ENCODE peak calls at places on chromosome 3, in eight cellular contexts. F, N, D, I, Q, C, X and T are unnamed samples.

GRCh38 chr3:71724584-71725278 is 471 bp downstream of the EIF4E3 start:
- DNase-seq in X (peak), D (peak), Q (no peak), N (peak), F (no peak), I (no peak), C (peak), T (no peak)

GRCh38 chr3:24254649-24255048 is 240.0 kb downstream of the THRB start:
- DNase-seq in F (peak), D (peak), I (no peak), Q (peak), N (no peak), C (no peak), X (peak), T (no peak)

GRCh38 chr3:49992351-49992750 is 52.4 kb downstream of the RBM6 start:
- DNase-seq in I (no peak), D (no peak), N (no peak), C (no peak), X (no peak), Q (no peak), F (no peak), T (no peak)

GRCh38 chr3:98528474-98529346 is 3.1 kb upstream of the GPR15 start:
- DNase-seq in Q (no peak), I (no peak), X (no peak), N (no peak), D (no peak), C (no peak), F (no peak), T (no peak)

GRCh38 chr3:139414608-139415224 is 25.3 kb upstream of the COPB2 start:
- DNase-seq in N (no peak), F (no peak), C (no peak), X (no peak), I (no peak), D (no peak), Q (no peak), T (no peak)

GRCh38 chr3:181700168-181701087 is 11.3 kb upstream of the SOX2 start:
- DNase-seq in I (peak), F (peak), D (peak), N (peak), C (peak), X (peak), Q (peak), T (peak)

GRCh38 chr3:155701882-155702465 is 42.9 kb downstream of the PLCH1 start:
- DNase-seq in N (no peak), X (peak), D (peak), C (no peak), Q (peak), F (peak), I (peak), T (peak)

GRCh38 chr3:60240558-60240957 is 1010.7 kb downstream of the FHIT start:
- DNase-seq in C (no peak), F (no peak), X (no peak), Q (no peak), I (peak), N (no peak), D (no peak), T (no peak)

GRCh38 chr3:194422188-194422587 is 23.1 kb upstream of the GP5 start:
- DNase-seq in F (peak), D (peak), Q (peak), I (no peak), C (no peak), N (no peak), X (no peak), T (no peak)

GRCh38 chr3:23971684-23972083 is 26.6 kb downstream of the NR1D2 start:
- DNase-seq in C (no peak), D (no peak), F (no peak), N (no peak), Q (no peak), I (no peak), X (no peak), T (no peak)